ENCODE peak calls at places on chromosomes 7 and 10, in seven cellular contexts. One of them, this sample, is unnamed.

GRCh38 chr10:97179731-97180366 is 5.9 kb downstream of the SLIT1 start:
- DNase-seq in GM12878: no peak
- DNase-seq in K562: peak; percentile 17
- DNase-seq in SK-N-SH: peak; percentile 84
- DNase-seq in H1: peak; percentile 31
- DNase-seq in HCT116: no peak
- DNase-seq in HepG2: peak; percentile 19
- DNase-seq in this sample: no peak

GRCh38 chr10:44436240-44436639 is 51.3 kb upstream of the CXCL12 start:
- DNase-seq in SK-N-SH: no peak
- DNase-seq in HCT116: no peak
- DNase-seq in HepG2: no peak
- DNase-seq in GM12878: no peak
- DNase-seq in H1: no peak
- DNase-seq in K562: no peak
- DNase-seq in this sample: no peak

GRCh38 chr10:79348640-79348988 is 1.3 kb downstream of the PPIF start:
- DNase-seq in HepG2: no peak
- DNase-seq in HCT116: no peak
- DNase-seq in GM12878: no peak
- DNase-seq in K562: peak; percentile 35
- DNase-seq in H1: no peak
- DNase-seq in SK-N-SH: no peak
- DNase-seq in this sample: no peak

GRCh38 chr10:101995451-101996063 is 60.4 kb downstream of the ARMH3 start:
- DNase-seq in H1: no peak
- DNase-seq in SK-N-SH: no peak
- DNase-seq in HCT116: no peak
- DNase-seq in HepG2: peak; percentile 33
- DNase-seq in K562: no peak
- DNase-seq in GM12878: no peak
- DNase-seq in this sample: no peak

GRCh38 chr7:22728416-22729029 is 1.5 kb downstream of the IL6 start:
- DNase-seq in K562: peak; percentile 41
- DNase-seq in HepG2: peak; percentile 29
- DNase-seq in H1: no peak
- DNase-seq in GM12878: no peak
- DNase-seq in SK-N-SH: no peak
- DNase-seq in HCT116: peak; percentile 55
- DNase-seq in this sample: no peak

GRCh38 chr7:128259131-128260056 is 18.3 kb downstream of the LEP start:
- DNase-seq in GM12878: no peak
- DNase-seq in H1: no peak
- DNase-seq in SK-N-SH: no peak
- DNase-seq in HepG2: no peak
- DNase-seq in HCT116: peak; percentile 12
- DNase-seq in K562: no peak
- DNase-seq in this sample: peak; percentile 58

GRCh38 chr7:26369519-26370385 is 78.1 kb downstream of the SNX10 start:
- DNase-seq in SK-N-SH: peak; percentile 65
- DNase-seq in HepG2: peak; percentile 36
- DNase-seq in H1: no peak
- DNase-seq in HCT116: peak; percentile 21
- DNase-seq in GM12878: no peak
- DNase-seq in K562: peak; percentile 64
- DNase-seq in this sample: peak; percentile 81

GRCh38 chr7:74418076-74418475 is 35.6 kb upstream of the GTF2IRD1 start:
- DNase-seq in H1: no peak
- DNase-seq in GM12878: no peak
- DNase-seq in K562: no peak
- DNase-seq in SK-N-SH: no peak
- DNase-seq in HepG2: no peak
- DNase-seq in HCT116: no peak
- DNase-seq in this sample: no peak

GRCh38 chr7:112547916-112548315 is 67.1 kb downstream of the LSMEM1 start:
- DNase-seq in SK-N-SH: no peak
- DNase-seq in K562: no peak
- DNase-seq in H1: no peak
- DNase-seq in GM12878: no peak
- DNase-seq in HCT116: no peak
- DNase-seq in HepG2: no peak
- DNase-seq in this sample: no peak

GRCh38 chr7:291302-292092 is 1.5 kb downstream of the FOXL3 start:
- DNase-seq in H1: no peak
- DNase-seq in GM12878: no peak
- DNase-seq in HCT116: no peak
- DNase-seq in K562: no peak
- DNase-seq in HepG2: no peak
- DNase-seq in SK-N-SH: no peak
- DNase-seq in this sample: no peak

GRCh38 chr10:101839421-101840063 is 4.1 kb downstream of the KCNIP2 start:
- DNase-seq in HCT116: peak; percentile 38
- DNase-seq in SK-N-SH: peak; percentile 77
- DNase-seq in H1: no peak
- DNase-seq in HepG2: no peak
- DNase-seq in K562: peak; percentile 83
- DNase-seq in GM12878: no peak
- DNase-seq in this sample: peak; percentile 45

GRCh38 chr7:137969828-137970227 is 32.1 kb downstream of the CREB3L2 start:
- DNase-seq in HCT116: no peak
- DNase-seq in SK-N-SH: no peak
- DNase-seq in HepG2: no peak
- DNase-seq in H1: no peak
- DNase-seq in K562: no peak
- DNase-seq in GM12878: no peak
- DNase-seq in this sample: no peak

GRCh38 chr7:377069-378040 is 87.4 kb downstream of the FOXL3 start:
- DNase-seq in HepG2: no peak
- DNase-seq in K562: no peak
- DNase-seq in HCT116: no peak
- DNase-seq in GM12878: no peak
- DNase-seq in H1: no peak
- DNase-seq in SK-N-SH: peak; percentile 35
- DNase-seq in this sample: no peak

GRCh38 chr7:128835231-128835751 is 5.1 kb downstream of the FLNC start:
- DNase-seq in HCT116: no peak
- DNase-seq in HepG2: no peak
- DNase-seq in SK-N-SH: peak; percentile 39
- DNase-seq in GM12878: no peak
- DNase-seq in H1: no peak
- DNase-seq in K562: no peak
- DNase-seq in this sample: no peak

GRCh38 chr7:90717286-90718060 is 121.4 kb downstream of the CDK14 start:
- DNase-seq in H1: no peak
- DNase-seq in HCT116: no peak
- DNase-seq in K562: no peak
- DNase-seq in SK-N-SH: no peak
- DNase-seq in HepG2: peak; percentile 29
- DNase-seq in GM12878: no peak
- DNase-seq in this sample: no peak

GRCh38 chr10:5976689-5977470 is 463 bp downstream of the IL15RA start:
- DNase-seq in GM12878: no peak
- DNase-seq in HepG2: no peak
- DNase-seq in H1: no peak
- DNase-seq in HCT116: peak; percentile 18
- DNase-seq in SK-N-SH: no peak
- DNase-seq in K562: peak; percentile 82
- DNase-seq in this sample: peak; percentile 50

GRCh38 chr7:100369105-100369504 is 4.2 kb upstream of the PILRA start:
- DNase-seq in GM12878: peak; percentile 90
- DNase-seq in HepG2: no peak
- DNase-seq in H1: no peak
- DNase-seq in K562: no peak
- DNase-seq in SK-N-SH: no peak
- DNase-seq in HCT116: no peak
- DNase-seq in this sample: no peak

GRCh38 chr7:102927303-102927933 is 14.6 kb downstream of the LRRC17 start:
- DNase-seq in H1: no peak
- DNase-seq in K562: no peak
- DNase-seq in HepG2: no peak
- DNase-seq in GM12878: no peak
- DNase-seq in HCT116: no peak
- DNase-seq in SK-N-SH: no peak
- DNase-seq in this sample: no peak

GRCh38 chr7:3042861-3043489 is 692 bp downstream of the CARD11 start:
- DNase-seq in GM12878: no peak
- DNase-seq in HepG2: no peak
- DNase-seq in K562: peak; percentile 71
- DNase-seq in SK-N-SH: no peak
- DNase-seq in HCT116: no peak
- DNase-seq in H1: no peak
- DNase-seq in this sample: no peak

GRCh38 chr7:129797224-129797789 is 155.5 kb downstream of the UBE2H start:
- DNase-seq in GM12878: no peak
- DNase-seq in K562: no peak
- DNase-seq in HepG2: no peak
- DNase-seq in HCT116: no peak
- DNase-seq in H1: no peak
- DNase-seq in SK-N-SH: peak; percentile 44
- DNase-seq in this sample: no peak

DNA sequence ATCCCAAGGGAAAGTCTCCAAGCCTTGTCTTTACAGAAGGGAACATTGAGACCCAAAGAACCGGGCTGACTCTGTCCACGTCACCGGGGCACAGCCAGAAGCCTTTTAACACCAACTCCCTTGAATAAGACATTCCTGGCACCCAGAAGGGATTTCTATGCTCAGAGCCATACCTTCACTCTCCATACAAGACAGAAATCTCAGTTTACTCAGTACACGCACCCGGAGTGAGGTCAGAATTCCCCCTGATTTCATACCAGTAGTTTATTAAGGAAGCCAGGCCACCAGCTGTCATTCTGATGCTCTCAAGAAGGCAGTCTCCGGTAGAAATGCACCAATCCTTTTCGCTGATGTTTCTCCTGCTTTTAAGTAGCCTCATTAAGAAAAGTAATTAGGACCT is 134.2 kb upstream of the KCNMA1 start:
- DNase-seq in K562: no peak
- DNase-seq in HepG2: no peak
- DNase-seq in H1: no peak
- DNase-seq in HCT116: no peak
- DNase-seq in GM12878: no peak
- DNase-seq in SK-N-SH: no peak
- DNase-seq in this sample: no peak
- TF ChIP-seq JUND in K562: no peak
- TF ChIP-seq JUND in HepG2: no peak
- TF ChIP-seq JUND in H1: no peak
- TF ChIP-seq JUND in HCT116: no peak
- TF ChIP-seq JUND in GM12878: no peak
- TF ChIP-seq JUND in SK-N-SH: no peak
- TF ChIP-seq JUND in this sample: no peak

DNA sequence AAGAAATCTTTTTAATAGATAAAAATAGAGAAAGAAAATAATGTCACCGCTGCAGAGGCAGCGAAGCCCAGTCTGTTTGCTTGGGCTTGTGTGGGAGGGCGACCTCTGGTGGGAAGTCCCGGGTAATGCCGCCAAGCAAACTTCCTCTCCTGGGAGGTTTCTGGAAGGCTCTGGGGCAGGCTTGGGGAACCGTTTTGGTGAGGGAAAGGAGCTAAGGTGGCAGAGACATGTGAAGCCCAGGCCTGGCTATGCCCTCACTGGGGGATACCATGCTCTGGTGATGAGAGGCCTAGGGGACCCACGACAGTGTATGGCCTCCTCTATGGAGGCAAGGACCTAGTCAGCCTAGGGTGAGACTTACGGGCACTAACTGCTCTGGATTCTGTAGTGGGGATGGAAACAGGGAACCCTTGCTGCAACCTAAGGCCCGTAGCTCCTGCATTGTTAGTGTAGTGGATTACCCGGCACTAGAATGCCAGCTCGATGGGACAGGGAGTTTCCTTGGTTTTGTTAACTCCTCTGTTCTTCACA is 605.1 kb downstream of the LRMDA start:
- DNase-seq in HepG2: no peak
- DNase-seq in GM12878: no peak
- DNase-seq in H1: peak; percentile 34
- DNase-seq in SK-N-SH: peak; percentile 81
- DNase-seq in K562: peak; percentile 76
- DNase-seq in HCT116: peak; percentile 26
- DNase-seq in this sample: peak; percentile 73
- TF ChIP-seq JUND in HepG2: no peak
- TF ChIP-seq JUND in GM12878: no peak
- TF ChIP-seq JUND in H1: no peak
- TF ChIP-seq JUND in SK-N-SH: no peak
- TF ChIP-seq JUND in K562: no peak
- TF ChIP-seq JUND in HCT116: no peak
- TF ChIP-seq JUND in this sample: no peak

DNA sequence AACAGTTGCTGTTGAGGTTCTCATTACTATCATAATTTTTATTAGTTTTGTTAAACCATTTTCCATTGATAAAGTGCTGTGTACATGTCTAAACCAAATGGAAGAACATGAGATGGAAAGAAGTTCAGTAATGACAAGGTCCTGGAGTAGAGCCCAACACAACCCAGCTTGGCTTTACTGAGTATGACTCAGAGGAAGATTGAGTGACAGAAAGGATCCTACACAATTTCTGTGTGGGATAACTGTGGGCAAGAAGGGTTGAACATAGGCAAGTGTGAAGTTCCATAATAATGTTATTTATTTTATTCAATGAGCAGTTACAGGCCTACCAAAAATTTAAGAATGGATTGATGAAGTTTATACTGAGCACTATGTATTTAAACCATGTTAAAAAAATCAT is 15.9 kb downstream of the PRKG1 start:
- DNase-seq in HCT116: no peak
- DNase-seq in SK-N-SH: no peak
- DNase-seq in K562: no peak
- DNase-seq in H1: no peak
- DNase-seq in GM12878: no peak
- DNase-seq in HepG2: no peak
- DNase-seq in this sample: no peak
- TF ChIP-seq JUND in HCT116: no peak
- TF ChIP-seq JUND in SK-N-SH: peak; percentile 28
- TF ChIP-seq JUND in K562: no peak
- TF ChIP-seq JUND in H1: no peak
- TF ChIP-seq JUND in GM12878: no peak
- TF ChIP-seq JUND in HepG2: no peak
- TF ChIP-seq JUND in this sample: no peak

GRCh38 chr10:114486938-114487814 is 82.9 kb upstream of the AFAP1L2 start:
- DNase-seq in H1: no peak
- DNase-seq in GM12878: no peak
- DNase-seq in HepG2: peak; percentile 32
- DNase-seq in SK-N-SH: peak; percentile 37
- DNase-seq in HCT116: no peak
- DNase-seq in K562: no peak
- DNase-seq in this sample: no peak

GRCh38 chr10:114491419-114491818 is 87.1 kb upstream of the AFAP1L2 start:
- DNase-seq in SK-N-SH: no peak
- DNase-seq in HCT116: no peak
- DNase-seq in K562: no peak
- DNase-seq in H1: no peak
- DNase-seq in HepG2: no peak
- DNase-seq in GM12878: no peak
- DNase-seq in this sample: no peak

GRCh38 chr10:114491933-114492332 is 87.6 kb upstream of the AFAP1L2 start:
- DNase-seq in GM12878: no peak
- DNase-seq in HepG2: no peak
- DNase-seq in H1: no peak
- DNase-seq in SK-N-SH: no peak
- DNase-seq in HCT116: no peak
- DNase-seq in K562: no peak
- DNase-seq in this sample: no peak

GRCh38 chr10:114487815-114488536 is 83.7 kb upstream of the AFAP1L2 start:
- DNase-seq in H1: no peak
- DNase-seq in HCT116: no peak
- DNase-seq in K562: no peak
- DNase-seq in HepG2: no peak
- DNase-seq in GM12878: no peak
- DNase-seq in SK-N-SH: no peak
- DNase-seq in this sample: no peak

GRCh38 chr10:114489521-114490310 is 85.4 kb upstream of the AFAP1L2 start:
- DNase-seq in HCT116: peak; percentile 65
- DNase-seq in SK-N-SH: no peak
- DNase-seq in K562: no peak
- DNase-seq in H1: no peak
- DNase-seq in HepG2: peak; percentile 99
- DNase-seq in GM12878: no peak
- DNase-seq in this sample: no peak
- TF ChIP-seq JUND in HCT116: no peak
- TF ChIP-seq JUND in SK-N-SH: no peak
- TF ChIP-seq JUND in K562: no peak
- TF ChIP-seq JUND in H1: no peak
- TF ChIP-seq JUND in HepG2: peak; percentile 23
- TF ChIP-seq JUND in GM12878: no peak
- TF ChIP-seq JUND in this sample: no peak